ENCODE peak calls at places on chromosomes 6 and 20, in seven cellular contexts. L is IMR-90, W is neural progenitor cell, C is colonic mucosa, R is mammary epithelial cell, F is fibroblast of lung, H is H9. Z is an unnamed sample.

GRCh38 chr6:161031721-161032495 is 40.3 kb downstream of the MAP3K4 start:
- DNase-seq in C (no peak), W (no peak), F (peak; percentile 81), R (peak; percentile 48), H (no peak), L (peak; percentile 68), Z (no peak)

GRCh38 chr20:53926428-53927028 is 143.9 kb downstream of the BCAS1 start:
- DNase-seq in L (peak; percentile 97), C (peak; percentile 40), R (peak; percentile 99), H (no peak), W (no peak), F (peak; percentile 99), Z (peak; percentile 43)

GRCh38 chr6:25769983-25770382 is 15.4 kb downstream of the SLC17A4 start:
- DNase-seq in L (no peak), F (peak; percentile 1), R (no peak), C (no peak), W (no peak), H (no peak), Z (no peak)

GRCh38 chr20:37521091-37521771 is at the start of gene NNAT:
- DNase-seq in W (no peak), H (peak; percentile 25), F (no peak), R (no peak), L (no peak), C (no peak), Z (no peak)

GRCh38 chr6:35687658-35688604 is 784 bp downstream of the FKBP5 start:
- DNase-seq in F (peak; percentile 65), L (peak; percentile 57), W (peak; percentile 87), H (peak; percentile 69), R (peak; percentile 63), C (peak; percentile 71), Z (peak; percentile 89)

GRCh38 chr20:36861875-36862801 is 13.8 kb upstream of the TLDC2 start:
- DNase-seq in F (peak; percentile 79), C (peak; percentile 82), L (peak; percentile 83), W (peak; percentile 55), H (peak; percentile 52), R (peak; percentile 99), Z (peak; percentile 78)

GRCh38 chr6:86031713-86032112 is 389.0 kb upstream of the SYNCRIP start:
- DNase-seq in L (no peak), C (no peak), R (no peak), H (no peak), F (no peak), W (no peak), Z (no peak)

GRCh38 chr6:165059032-165059431 is 250.4 kb downstream of the C6orf118 start:
- DNase-seq in L (no peak), H (no peak), R (peak; percentile 5), W (no peak), C (no peak), F (peak; percentile 52), Z (no peak)

GRCh38 chr6:8526619-8527018 is 91.3 kb upstream of the SLC35B3 start:
- DNase-seq in H (no peak), F (no peak), W (peak; percentile 8), L (no peak), C (no peak), R (no peak), Z (peak; percentile 53)

GRCh38 chr6:108630050-108630714 is 69.5 kb downstream of the FOXO3 start:
- DNase-seq in W (no peak), C (no peak), L (peak; percentile 35), F (peak; percentile 33), R (peak; percentile 39), H (no peak), Z (no peak)

GRCh38 chr20:47353697-47354387 is 2.7 kb downstream of the ZMYND8 start:
- DNase-seq in H (no peak), L (no peak), C (no peak), R (no peak), F (peak; percentile 63), W (no peak), Z (no peak)

GRCh38 chr20:1301031-1301529 is 27.9 kb downstream of the SDCBP2 start:
- DNase-seq in C (no peak), F (peak; percentile 71), W (peak; percentile 43), R (peak; percentile 58), L (peak; percentile 75), H (peak; percentile 73), Z (peak; percentile 91)

GRCh38 chr6:119310486-119311036 is 39.0 kb downstream of the MAN1A1 start:
- DNase-seq in R (no peak), L (peak; percentile 54), C (no peak), F (no peak), W (no peak), H (no peak), Z (no peak)

GRCh38 chr6:36718560-36718959 is 20.9 kb downstream of the RAB44 start:
- DNase-seq in H (no peak), R (no peak), L (no peak), F (no peak), W (no peak), C (no peak), Z (no peak)

GRCh38 chr6:15077964-15078363 is 167.9 kb upstream of the JARID2 start:
- DNase-seq in F (no peak), R (no peak), W (peak; percentile 84), H (peak; percentile 94), L (no peak), C (no peak), Z (peak; percentile 95)

GRCh38 chr20:4546786-4547185 is 174.9 kb upstream of the PRND start:
- DNase-seq in L (peak; percentile 91), R (peak; percentile 79), C (no peak), W (no peak), F (peak; percentile 92), H (no peak), Z (no peak)

GRCh38 chr6:159606786-159607185 is 86.3 kb downstream of the SOD2 start:
- DNase-seq in W (no peak), H (no peak), C (no peak), L (peak; percentile 17), R (no peak), F (peak; percentile 7), Z (no peak)

GRCh38 chr6:129186988-129187387 is 304.1 kb downstream of the LAMA2 start:
- DNase-seq in C (no peak), L (peak; percentile 80), R (peak; percentile 53), F (peak; percentile 79), H (no peak), W (no peak), Z (no peak)

GRCh38 chr6:41288025-41288777 is 1.7 kb upstream of the TREM1 start:
- DNase-seq in L (peak; percentile 11), C (no peak), H (no peak), F (no peak), W (no peak), R (peak; percentile 58), Z (no peak)

GRCh38 chr20:57432874-57433491 is 41.8 kb downstream of the RBM38 start:
- DNase-seq in H (no peak), L (no peak), R (peak; percentile 21), F (peak; percentile 12), W (no peak), C (peak; percentile 82), Z (no peak)

GRCh38 chr20:31594558-31595379 is 10.3 kb upstream of the ID1 start:
- DNase-seq in L (no peak), H (peak; percentile 90), W (peak; percentile 42), F (no peak), R (no peak), C (peak; percentile 57), Z (peak; percentile 89)

GRCh38 chr20:35562541-35563110 is 20.7 kb downstream of the ERGIC3 start:
- DNase-seq in F (no peak), H (no peak), W (no peak), L (no peak), R (no peak), C (no peak), Z (no peak)

GRCh38 chr6:139748353-139749146 is 374.1 kb upstream of the CITED2 start:
- DNase-seq in C (no peak), H (no peak), F (peak; percentile 83), R (no peak), W (no peak), L (peak; percentile 79), Z (no peak)

GRCh38 chr20:10857362-10858070 is 183.7 kb upstream of the JAG1 start:
- DNase-seq in F (peak; percentile 91), L (peak; percentile 60), C (peak; percentile 88), R (peak; percentile 32), H (no peak), W (no peak), Z (no peak)

GRCh38 chr20:43744966-43745733 is 18.3 kb upstream of the GTSF1L start:
- DNase-seq in W (peak; percentile 36), F (no peak), R (no peak), C (peak; percentile 33), L (no peak), H (no peak), Z (peak; percentile 62)

GRCh38 chr6:33698494-33698893 is 13.0 kb downstream of the UQCC2 start:
- DNase-seq in R (no peak), H (no peak), C (no peak), W (no peak), L (no peak), F (no peak), Z (no peak)

GRCh38 chr6:18368277-18369105 is 18.7 kb upstream of the RNF144B start:
- DNase-seq in H (no peak), R (no peak), F (no peak), C (no peak), L (no peak), W (no peak), Z (no peak)

GRCh38 chr20:49948178-49948577 is 12.0 kb downstream of the RNF114 start:
- DNase-seq in W (no peak), H (no peak), R (no peak), L (peak; percentile 52), C (no peak), F (no peak), Z (no peak)
- H3K9ac ChIP-seq in W (no peak overlapping the region), H (no peak overlapping the region), R (no peak overlapping the region), L (peak overlapping the region; percentile 36), C (no peak overlapping the region), F (no peak overlapping the region), Z (no peak overlapping the region)

GRCh38 chr6:144947398-144947976 is 662.4 kb downstream of the UTRN start:
- DNase-seq in H (no peak), F (no peak), R (no peak), C (no peak), W (no peak), L (no peak), Z (no peak)

GRCh38 chr6:144939926-144940325 is 654.8 kb downstream of the UTRN start:
- DNase-seq in H (no peak), C (no peak), L (peak; percentile 54), F (peak; percentile 55), W (no peak), R (no peak), Z (no peak)

DNA sequence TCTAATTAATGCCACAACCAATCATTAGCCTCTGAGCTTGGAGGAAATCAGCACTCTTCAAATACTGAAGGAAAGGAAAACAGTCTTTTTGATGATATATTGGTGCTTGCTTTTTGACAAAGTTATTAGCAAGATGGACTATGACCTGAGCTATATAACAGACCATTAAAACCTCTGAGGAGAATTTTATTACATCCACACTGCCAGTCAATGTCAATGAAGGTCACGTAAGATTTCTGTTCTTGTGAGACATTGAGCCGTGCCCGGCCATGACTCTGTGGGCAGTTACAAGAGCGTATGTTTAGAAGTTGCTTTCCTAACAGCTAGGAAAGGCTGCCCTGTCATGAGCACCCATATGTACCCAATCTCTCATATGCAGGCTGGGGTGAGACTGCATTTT is 659.0 kb downstream of the UTRN start:
- DNase-seq in F (no peak), C (no peak), L (no peak), R (no peak), W (no peak), H (no peak), Z (no peak)
- TF ChIP-seq CTCF in F (no peak), C (no peak), L (no peak), R (no peak), W (no peak), H (no peak), Z (no peak)

GRCh38 chr20:62300319-62300718 is 2.5 kb upstream of the ADRM1 start:
- DNase-seq in F (no peak), C (no peak), R (no peak), L (no peak), H (peak; percentile 27), W (no peak), Z (no peak)
- H3K9ac ChIP-seq in F (no peak overlapping the region), C (no peak overlapping the region), R (no peak overlapping the region), L (no peak overlapping the region), H (no peak overlapping the region), W (no peak overlapping the region), Z (no peak overlapping the region)

GRCh38 chr6:53794073-53794719 is 609 bp upstream of the LRRC1 start:
- DNase-seq in R (peak; percentile 87), L (peak; percentile 87), H (peak; percentile 69), W (peak; percentile 77), C (peak; percentile 77), F (peak; percentile 88), Z (peak; percentile 86)
- TF ChIP-seq CTCF in R (peak; percentile 10), L (peak; percentile 61), H (peak; percentile 37), W (peak; percentile 39), C (peak; percentile 46), F (peak; percentile 55), Z (peak; percentile 57)

Z was measured in endodermal cell.